ENCODE peak calls at places on chromosome 9, in four cellular contexts. B is A549, Z is DND-41, W is suprapubic skin. A is an unnamed sample.

GRCh38 chr9:14080940-14081621 is 232.9 kb downstream of the NFIB start:
- DNase-seq in W (no peak), B (no peak), Z (peak; percentile 18), A (no peak)

GRCh38 chr9:123339666-123340414 is 16.2 kb upstream of the CRB2 start:
- DNase-seq in Z (no peak), B (no peak), W (no peak), A (peak; percentile 41)

GRCh38 chr9:68458918-68459317 is 81.8 kb downstream of the TMEM252 start:
- DNase-seq in W (no peak), Z (no peak), B (peak; percentile 46), A (no peak)

GRCh38 chr9:132804576-132805295 is 73.3 kb downstream of the AK8 start:
- DNase-seq in B (no peak), W (no peak), Z (no peak), A (no peak)

GRCh38 chr9:113602126-113603119 is 138.9 kb downstream of the RGS3 start:
- DNase-seq in W (peak; percentile 86), B (no peak), Z (peak; percentile 48), A (no peak)

GRCh38 chr9:96321515-96321914 is 19.5 kb upstream of the HSD17B3 start:
- DNase-seq in W (no peak), Z (no peak), B (no peak), A (no peak)

GRCh38 chr9:133560311-133560710 is 25.8 kb downstream of the ADAMTSL2 start:
- DNase-seq in B (no peak), W (no peak), Z (no peak), A (no peak)

GRCh38 chr9:133341369-133342082 is 5.5 kb upstream of the SURF6 start:
- DNase-seq in W (no peak), B (no peak), Z (no peak), A (no peak)

GRCh38 chr9:16521868-16522381 is 348.5 kb downstream of the BNC2 start:
- DNase-seq in Z (no peak), B (no peak), W (no peak), A (no peak)

DNA sequence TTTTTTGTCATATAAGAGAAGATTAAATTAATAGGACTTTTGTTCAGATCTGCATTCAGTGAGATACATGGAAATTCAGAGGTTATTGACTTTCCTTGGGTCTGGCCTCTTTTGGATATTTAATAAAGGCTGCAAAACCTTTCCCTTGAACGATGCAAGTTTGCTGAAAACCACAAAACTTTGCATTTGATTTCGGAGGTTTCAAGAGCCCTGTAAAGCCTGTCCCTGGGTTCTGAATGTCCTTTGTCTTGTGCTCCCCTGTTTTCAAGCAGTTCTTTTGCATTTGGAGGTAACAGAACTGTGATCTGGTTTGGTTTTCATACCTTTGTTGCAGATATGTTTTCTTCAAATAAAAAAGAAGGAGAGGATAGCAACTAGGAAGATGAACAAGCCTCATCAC is 188.1 kb upstream of the DMRT1 start:
- DNase-seq in W (no peak), B (no peak), Z (no peak), A (no peak)
- H3K4me3 ChIP-seq in W (no peak overlapping the region), B (no peak overlapping the region), Z (no peak overlapping the region), A (no peak overlapping the region)

DNA sequence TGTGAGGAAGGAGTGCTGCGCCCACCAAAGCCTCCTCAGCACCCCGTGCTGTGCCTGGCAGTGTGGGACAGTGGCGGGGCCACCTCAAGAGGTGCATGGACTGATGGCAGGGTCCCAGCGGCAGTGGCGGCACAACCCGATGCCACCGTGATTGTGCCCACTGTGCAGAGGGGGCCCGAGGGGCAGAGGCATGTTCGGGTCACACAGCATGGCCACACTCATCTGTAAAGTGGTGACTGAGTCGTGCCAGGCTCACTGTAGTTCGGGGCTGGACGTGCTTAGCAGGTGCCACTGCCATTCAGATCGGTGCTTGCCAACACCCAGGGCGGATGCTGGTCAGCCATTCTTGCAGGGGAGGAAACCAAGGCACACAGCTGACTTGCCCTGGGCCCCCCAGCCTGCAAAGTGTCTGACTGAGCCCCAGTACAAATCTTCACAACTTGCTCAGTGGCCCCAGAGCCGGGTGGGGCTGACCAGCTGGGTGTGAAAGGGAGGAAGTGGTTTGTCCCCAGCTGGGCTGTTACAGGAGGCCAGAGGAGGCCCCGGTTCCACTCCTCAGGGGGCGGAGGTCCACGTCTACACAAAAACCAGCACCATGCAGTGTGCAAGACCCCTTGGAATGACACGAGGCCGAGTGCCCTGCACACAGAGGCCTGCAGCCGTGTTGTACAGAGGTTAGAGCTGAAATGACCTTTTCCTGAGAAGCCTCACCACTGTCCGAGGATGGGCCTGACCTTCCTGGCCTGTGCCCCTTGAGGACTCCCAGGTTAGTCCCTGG is 17.8 kb downstream of the FGD3 start:
- DNase-seq in B (no peak), Z (peak; percentile 47), W (peak; percentile 61), A (no peak)
- H3K4me3 ChIP-seq in B (no peak overlapping the region), Z (peak overlapping the region; percentile 70), W (peak overlapping the region; percentile 37), A (peak overlapping the region; percentile 70)

GRCh38 chr9:130685104-130685503 is 8.5 kb upstream of the EXOSC2 start:
- DNase-seq in Z (no peak), W (no peak), B (no peak), A (no peak)
- H3K4me3 ChIP-seq in Z (no peak overlapping the region), W (no peak overlapping the region), B (no peak overlapping the region), A (no peak overlapping the region)

GRCh38 chr9:126758916-126759576 is 45.8 kb upstream of the ZBTB43 start:
- DNase-seq in Z (no peak), W (no peak), B (no peak), A (no peak)

GRCh38 chr9:126761274-126761673 is 43.6 kb upstream of the ZBTB43 start:
- DNase-seq in W (no peak), B (no peak), Z (no peak), A (no peak)

DNA sequence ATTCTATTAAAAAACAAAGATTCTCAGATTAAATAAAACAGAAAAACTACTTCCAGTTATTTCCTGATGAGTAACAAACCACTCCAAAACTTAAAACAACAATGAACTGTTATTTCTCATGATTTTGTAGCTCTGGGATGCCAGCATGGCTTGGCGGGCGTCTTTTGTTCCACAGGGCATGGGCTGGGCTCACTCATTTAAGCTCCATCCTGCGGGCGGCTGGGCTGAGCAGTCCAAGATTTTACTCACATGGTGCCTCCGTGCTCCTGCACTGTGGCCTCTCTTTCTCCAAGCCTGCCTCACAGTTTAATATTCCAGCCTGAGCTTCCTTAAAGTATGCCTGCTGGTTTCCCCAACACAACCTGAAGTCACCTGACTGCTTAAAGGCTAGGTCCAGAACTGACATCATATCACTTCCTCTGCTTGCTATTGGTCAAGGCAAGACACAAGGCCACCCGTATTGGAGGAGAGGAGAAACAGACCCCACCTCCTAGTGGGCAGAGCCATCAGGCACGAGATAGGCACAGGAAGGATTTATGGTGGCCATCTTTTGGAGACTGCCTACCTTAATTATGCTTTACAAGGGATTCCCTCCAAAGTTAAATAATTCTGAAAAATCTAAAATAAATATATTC is 41.6 kb upstream of the ZBTB43 start:
- DNase-seq in Z (no peak), W (no peak), B (peak; percentile 77), A (peak; percentile 37)
- H3K4me3 ChIP-seq in Z (no peak overlapping the region), W (no peak overlapping the region), B (no peak overlapping the region), A (no peak overlapping the region)

DNA sequence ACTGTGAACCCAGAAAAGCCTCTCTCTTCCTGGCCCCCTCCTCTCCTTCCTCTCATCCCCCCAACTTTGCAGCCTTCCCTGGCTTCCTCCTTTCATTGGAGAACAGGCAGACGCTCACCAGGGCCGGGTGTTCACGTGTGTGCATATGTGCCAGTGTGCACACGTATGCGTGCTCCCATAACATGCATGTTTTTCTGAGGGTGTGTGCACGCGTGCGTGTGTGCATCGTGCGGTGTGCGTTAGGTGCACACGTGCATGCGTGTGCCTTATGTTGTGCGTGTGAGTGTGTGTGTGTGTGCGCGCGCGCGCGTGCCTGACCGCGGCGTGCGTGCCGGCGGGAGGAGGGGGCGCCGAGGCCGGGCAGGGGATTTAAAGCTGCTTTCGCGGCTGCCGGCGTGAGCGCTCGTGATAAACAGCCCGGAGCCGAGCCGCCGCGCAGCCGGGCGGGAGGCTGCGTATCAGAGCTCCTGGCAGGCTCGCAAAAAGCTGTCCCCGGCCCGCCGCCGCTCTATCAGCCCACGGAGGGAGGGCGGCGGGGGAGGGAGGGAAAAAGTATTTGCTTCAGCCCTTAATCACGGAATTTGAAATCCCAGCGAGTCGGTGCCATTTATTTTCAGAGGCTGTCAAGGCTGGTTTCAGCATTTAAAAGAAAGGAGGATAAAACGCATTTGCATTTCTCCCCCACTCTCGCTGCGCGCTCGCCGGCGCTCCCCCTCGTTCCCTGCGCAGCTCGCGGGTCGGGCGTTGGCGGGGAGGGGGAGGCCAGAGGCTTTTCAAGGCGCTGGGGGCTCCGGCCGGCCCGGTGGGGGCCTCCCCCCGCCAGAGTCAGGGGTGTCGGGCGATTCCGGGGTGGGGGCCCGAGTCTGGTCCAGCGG is 183.9 kb downstream of the C9orf50 start:
- DNase-seq in B (no peak), Z (no peak), W (no peak), A (no peak)
- H3K4me3 ChIP-seq in B (peak overlapping the region; percentile 47), Z (no peak overlapping the region), W (peak overlapping the region; percentile 57), A (peak overlapping the region; percentile 16)

GRCh38 chr9:88775559-88775958 is 215.7 kb upstream of the S1PR3 start:
- DNase-seq in W (no peak), Z (no peak), B (peak; percentile 87), A (no peak)

GRCh38 chr9:88775966-88776365 is 215.3 kb upstream of the S1PR3 start:
- DNase-seq in W (no peak), Z (no peak), B (no peak), A (no peak)

GRCh38 chr9:88775037-88775471 is 216.2 kb upstream of the S1PR3 start:
- DNase-seq in Z (no peak), B (peak; percentile 89), W (no peak), A (no peak)

GRCh38 chr9:88777498-88778312 is 213.6 kb upstream of the S1PR3 start:
- DNase-seq in B (no peak), W (no peak), Z (no peak), A (no peak)

DNA sequence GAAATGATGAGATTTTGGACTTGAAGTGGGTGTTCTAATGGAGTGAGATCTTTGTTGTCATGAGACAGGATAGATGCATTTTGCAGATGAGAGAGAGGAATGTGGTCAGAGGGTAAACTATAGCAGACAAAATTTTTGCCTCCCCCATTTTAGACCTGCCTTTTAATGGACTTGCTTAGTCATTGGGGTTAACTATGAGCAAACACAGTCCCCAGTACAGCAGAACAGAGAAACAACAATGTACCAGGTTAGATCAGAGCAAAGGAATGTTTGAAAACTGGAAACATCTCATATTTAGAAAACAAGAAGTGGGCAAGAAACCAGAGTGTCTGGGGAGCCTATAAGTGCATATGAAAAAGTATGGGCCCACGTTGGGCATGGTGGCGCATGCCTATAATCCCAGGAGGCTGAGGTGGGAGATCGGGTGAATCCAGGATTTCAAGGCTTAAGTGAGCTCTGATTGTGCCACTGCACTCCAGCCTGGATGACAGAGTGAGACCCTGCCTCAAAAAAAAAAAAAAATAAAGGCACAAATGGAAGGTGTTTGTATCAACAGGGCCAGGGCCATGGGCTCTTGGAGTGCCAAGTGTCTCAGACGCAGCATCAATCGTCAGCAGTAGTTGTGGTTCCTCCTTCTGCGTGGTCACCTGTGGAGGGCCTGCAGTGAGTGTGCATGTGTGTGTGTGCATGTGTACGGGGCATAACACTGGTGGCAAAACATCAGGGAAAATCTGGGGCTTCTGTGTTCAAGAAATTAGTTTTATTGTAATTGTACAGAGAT is 214.4 kb upstream of the S1PR3 start:
- DNase-seq in W (no peak), B (peak; percentile 85), Z (no peak), A (no peak)
- H3K4me3 ChIP-seq in W (no peak overlapping the region), B (peak overlapping the region; percentile 11), Z (no peak overlapping the region), A (no peak overlapping the region)

GRCh38 chr9:99294850-99295461 is 72.9 kb downstream of the SEC61B start:
- DNase-seq in Z (no peak), W (no peak), B (peak; percentile 12), A (peak; percentile 8)

GRCh38 chr9:99300103-99300439 is 78.0 kb downstream of the SEC61B start:
- DNase-seq in Z (no peak), W (no peak), B (no peak), A (no peak)

GRCh38 chr9:99298660-99299059 is 76.6 kb downstream of the SEC61B start:
- DNase-seq in W (no peak), Z (no peak), B (no peak), A (no peak)

GRCh38 chr9:99299214-99300102 is 77.4 kb downstream of the SEC61B start:
- DNase-seq in B (peak; percentile 20), Z (no peak), W (no peak), A (peak; percentile 9)

GRCh38 chr9:99296375-99296951 is 74.4 kb downstream of the SEC61B start:
- DNase-seq in Z (peak; percentile 61), W (no peak), B (no peak), A (no peak)
- H3K4me3 ChIP-seq in Z (no peak overlapping the region), W (peak overlapping the region; percentile 29), B (no peak overlapping the region), A (no peak overlapping the region)

A was measured in Jurkat, Clone E6-1.